ENCODE peak calls at places on chromosomes 11 and 22, in four cellular contexts. J is iPS DF 6.9, A is SK-N-SH, D is left ventricle myocardium inferior. M is an unnamed sample. For H3K36me3, the result is how much of the 10 kb centered on the place peaks cover.

GRCh38 chr11:130198292-130198691 is 38.7 kb downstream of the ST14 start:
- DNase-seq in J (no peak), A (no peak), D (no peak), M (no peak)

GRCh38 chr11:61332266-61332822 is 561 bp downstream of the DDB1 start:
- DNase-seq in A (peak), D (no peak), J (no peak), M (peak)

GRCh38 chr11:122128146-122128545 is 12.1 kb upstream of the BLID start:
- DNase-seq in J (no peak), A (peak), D (no peak), M (no peak)

GRCh38 chr11:16126361-16126760 is 230.0 kb downstream of the SOX6 start:
- DNase-seq in J (no peak), D (no peak), A (peak), M (no peak)

GRCh38 chr11:932435-932834 is 6.8 kb downstream of the AP2A2 start:
- DNase-seq in D (no peak), A (no peak), J (no peak), M (no peak)

GRCh38 chr22:27840436-27840835 is 38.9 kb upstream of the MN1 start:
- DNase-seq in J (no peak), D (no peak), A (no peak), M (no peak)

GRCh38 chr11:104946907-104947306 is 21.5 kb downstream of the CASP4 start:
- DNase-seq in D (no peak), A (no peak), J (peak), M (peak)

GRCh38 chr11:11034476-11034875 is 176.6 kb upstream of the ZBED5 start:
- DNase-seq in D (no peak), J (no peak), A (no peak), M (no peak)

GRCh38 chr11:94706211-94706610 is 61.9 kb upstream of the AMOTL1 start:
- DNase-seq in A (no peak), D (peak), J (no peak), M (no peak)

GRCh38 chr11:11706022-11706421 is 84.2 kb upstream of the GALNT18 start:
- DNase-seq in A (no peak), J (no peak), D (no peak), M (no peak)

GRCh38 chr11:79932612-79933011 is 491.8 kb upstream of the TENM4 start:
- DNase-seq in D (no peak), J (no peak), A (no peak), M (no peak)

GRCh38 chr22:22681221-22681739 is 36.9 kb downstream of the GGTLC2 start:
- DNase-seq in D (no peak), J (no peak), A (no peak), M (no peak)

GRCh38 chr22:37865510-37865909 is 16.3 kb downstream of the EIF3L start:
- DNase-seq in D (no peak), J (no peak), A (no peak), M (no peak)

GRCh38 chr22:37860796-37861421 is 11.7 kb downstream of the EIF3L start:
- DNase-seq in J (no peak), D (no peak), A (no peak), M (no peak)

DNA sequence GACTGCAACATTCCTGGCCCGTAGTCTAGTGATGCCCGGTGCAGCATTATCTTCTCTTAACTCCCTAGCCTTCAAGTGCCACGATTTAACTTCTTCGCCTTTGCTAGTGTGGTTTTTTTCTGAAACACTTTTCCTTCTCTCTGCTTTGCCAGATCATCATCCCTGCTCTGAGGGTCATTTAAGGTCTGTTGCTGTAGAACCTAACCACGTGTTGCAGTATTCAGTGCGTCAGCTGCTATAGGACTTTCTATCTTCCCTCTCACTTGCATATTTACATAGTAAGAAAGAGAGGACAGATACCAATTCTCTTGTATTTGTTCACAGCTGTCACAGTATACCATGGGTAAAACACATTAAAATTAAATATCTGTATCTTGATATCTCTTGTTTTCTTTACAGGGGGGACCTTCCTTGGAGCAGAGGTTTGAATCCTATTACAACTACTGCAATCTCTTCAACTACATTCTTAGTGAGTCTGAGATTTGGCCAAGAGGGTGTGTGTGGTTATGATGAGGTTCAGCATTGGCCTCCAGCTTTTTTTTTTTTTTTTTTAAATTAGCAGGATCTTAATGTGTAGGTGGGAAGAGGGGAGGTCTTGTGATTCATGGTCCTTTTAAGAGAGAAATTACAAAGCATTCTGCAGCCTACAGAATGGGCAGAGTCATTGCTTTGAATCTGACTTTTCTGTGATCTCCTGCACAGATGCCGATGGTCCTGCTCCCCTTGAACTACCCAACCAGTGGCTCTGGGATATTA is 13.5 kb downstream of the EIF3L start:
- DNase-seq in A (no peak), J (no peak), D (no peak), M (no peak)
- H3K36me3 ChIP-seq in A (half or more), J (under half), D (half or more), M (half or more)

DNA sequence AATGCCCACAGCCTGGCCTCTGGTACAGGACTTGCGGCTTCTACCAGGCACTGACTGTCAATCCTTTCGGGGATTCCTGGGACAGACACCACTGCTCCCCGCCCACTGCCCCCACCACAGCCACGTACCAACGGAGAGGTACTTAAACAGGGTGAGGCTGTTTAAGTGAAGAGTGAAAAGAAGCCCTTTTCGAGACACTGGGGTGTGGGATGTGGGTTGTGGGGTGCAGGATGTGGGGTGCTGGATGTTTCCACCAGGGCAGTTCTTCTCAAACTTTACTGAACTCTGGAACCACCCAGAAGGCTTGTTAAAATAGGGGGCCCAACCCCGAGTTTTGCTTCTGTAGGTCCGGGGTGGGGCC is 34.2 kb upstream of the PRR5 start:
- DNase-seq in J (no peak), D (no peak), A (no peak), M (peak)
- H3K4me3 ChIP-seq in J (peak), D (peak), A (peak), M (peak)

DNA sequence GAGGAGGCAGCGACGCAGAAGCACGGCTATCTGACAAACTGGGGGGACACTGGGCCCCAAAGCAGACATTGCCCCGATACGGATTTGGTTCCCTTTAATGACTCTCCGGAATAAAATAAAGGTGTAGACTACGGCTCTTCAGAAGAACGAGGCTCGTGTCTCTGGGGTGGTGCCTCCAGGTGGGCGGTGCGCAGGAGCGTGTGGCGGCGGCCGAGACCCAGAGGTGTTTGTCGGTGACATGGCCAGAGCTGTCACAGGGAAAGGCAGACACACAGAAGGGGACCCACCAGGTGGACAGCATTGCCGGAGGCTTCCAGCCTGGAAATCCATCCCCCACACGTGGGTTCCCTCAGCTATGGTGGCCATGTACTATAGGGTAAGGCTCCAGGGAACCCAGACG is 366.0 kb downstream of the BRD1 start:
- DNase-seq in J (no peak), D (no peak), A (no peak), M (no peak)
- H3K27ac ChIP-seq in J (no peak), D (no peak), A (no peak), M (no peak)

GRCh38 chr22:19724927-19725661 is 1.8 kb downstream of the GP1BB start:
- DNase-seq in D (no peak), A (no peak), J (no peak), M (no peak)

GRCh38 chr22:19722175-19722914 is 994 bp upstream of the GP1BB start:
- DNase-seq in D (no peak), A (no peak), J (no peak), M (no peak)

GRCh38 chr22:19723990-19724827 is 870 bp downstream of the GP1BB start:
- DNase-seq in A (no peak), J (no peak), D (no peak), M (no peak)

GRCh38 chr22:19722915-19723164 is 499 bp upstream of the GP1BB start:
- DNase-seq in J (no peak), A (no peak), D (no peak), M (no peak)

GRCh38 chr22:19723165-19723989 is at the start of gene GP1BB:
- DNase-seq in J (no peak), D (peak), A (no peak), M (no peak)
- H3K36me3 ChIP-seq in J (under half), D (under half), A (under half), M (under half)

DNA sequence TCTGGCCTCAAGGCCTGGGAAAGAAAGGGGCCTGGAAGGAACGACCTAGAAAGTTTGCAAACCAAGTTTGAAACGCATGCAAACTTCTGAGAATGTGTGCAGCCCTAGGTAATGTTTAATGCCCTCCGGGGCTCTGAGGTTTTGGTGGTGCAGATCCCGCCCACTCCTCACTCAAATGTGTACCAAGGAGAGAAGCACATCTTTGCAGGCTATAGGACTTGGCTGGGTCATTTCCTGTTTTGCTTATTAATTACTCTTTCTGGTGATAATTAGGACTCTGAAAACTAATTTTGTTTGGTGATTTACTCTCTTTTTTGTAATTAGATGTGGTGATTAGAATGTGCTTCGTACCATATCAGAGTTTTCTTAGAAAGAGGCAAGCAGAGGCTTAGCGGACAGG is 625.9 kb upstream of the CADM1 start:
- DNase-seq in J (no peak), A (no peak), D (no peak), M (no peak)
- H3K4me3 ChIP-seq in J (no peak), A (no peak), D (no peak), M (no peak)

GRCh38 chr11:65710424-65710823 is 1.6 kb upstream of the KAT5 start:
- DNase-seq in D (no peak), A (no peak), J (no peak), M (no peak)
- H3K27ac ChIP-seq in D (no peak), A (no peak), J (no peak), M (no peak)

DNA sequence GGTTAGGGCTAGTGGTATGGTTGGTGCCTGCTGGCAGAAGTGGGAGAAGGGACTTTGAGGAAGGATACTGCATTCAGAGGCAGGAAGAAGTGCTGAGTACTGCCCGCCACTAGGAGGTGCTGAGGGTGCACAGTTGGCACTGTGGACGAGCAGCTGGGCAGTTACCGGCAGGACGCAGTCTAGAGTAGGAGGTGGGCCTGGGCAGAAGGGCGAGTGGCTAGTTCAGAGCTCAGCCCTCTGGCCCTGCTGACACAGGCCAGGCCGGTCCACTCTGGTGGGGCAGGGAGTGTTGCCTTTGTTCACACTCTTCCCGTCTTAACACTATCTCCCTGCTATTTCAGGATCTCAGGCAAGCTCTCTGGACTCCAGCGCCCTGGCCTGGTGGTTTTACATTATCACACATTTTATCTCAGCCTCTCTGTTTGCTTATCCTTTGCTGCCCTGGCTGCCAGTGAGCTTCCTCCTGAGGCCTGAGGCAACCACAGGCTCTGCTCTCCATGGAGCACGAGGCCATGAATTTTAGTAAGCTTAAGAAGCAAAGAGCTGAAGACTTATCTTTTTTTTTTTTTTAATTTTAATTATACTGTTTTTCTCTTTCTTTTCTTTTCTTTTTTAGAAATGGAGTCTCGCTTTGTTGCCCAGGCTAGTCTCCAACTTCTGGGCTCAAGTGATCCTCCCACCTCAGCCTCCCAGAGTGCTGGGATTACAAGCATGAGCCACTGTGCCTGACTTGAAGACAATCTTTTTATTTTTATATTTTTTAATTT is 26.9 kb downstream of the SNAP29 start:
- DNase-seq in J (peak), D (peak), A (peak), M (no peak)
- H3K36me3 ChIP-seq in J (under half), D (half or more), A (under half), M (half or more)

GRCh38 chr11:45082744-45083543 is 63.5 kb upstream of the PRDM11 start:
- DNase-seq in A (no peak), D (no peak), J (no peak), M (no peak)
- H3K4me3 ChIP-seq in A (no peak), D (no peak), J (no peak), M (no peak)

M was measured in CD8-positive, alpha-beta memory T cell.